ENCODE peak calls at places on chromosomes 16 and 17, in eight cellular contexts. J, I, U, W, O, V, Y and P are unnamed samples.

GRCh38 chr16:68492151-68492500 is 43.8 kb upstream of the SMPD3 start:
- DNase-seq in J (no peak), I (no peak), U (no peak), W (no peak), O (no peak), V (no peak), Y (no peak), P (no peak)

GRCh38 chr17:72853438-72854415 is 238.8 kb downstream of the SLC39A11 start:
- DNase-seq in J (no peak), I (no peak), U (no peak), W (no peak), O (no peak), V (no peak), Y (no peak), P (no peak)

GRCh38 chr16:85037050-85037410 is 9.4 kb downstream of the KIAA0513 start:
- DNase-seq in J (peak; percentile 97), I (no peak), U (peak; percentile 97), W (no peak), O (peak; percentile 12), V (peak; percentile 92), Y (peak; percentile 80), P (peak; percentile 26)

GRCh38 chr16:89721644-89722391 is 481 bp downstream of the ZNF276 start:
- DNase-seq in J (peak; percentile 46), I (peak; percentile 50), U (peak; percentile 34), W (peak; percentile 91), O (peak; percentile 90), V (no peak), Y (no peak), P (no peak)

GRCh38 chr16:26335236-26335809 is 643.6 kb downstream of the HS3ST4 start:
- DNase-seq in J (no peak), I (no peak), U (no peak), W (no peak), O (no peak), V (no peak), Y (no peak), P (no peak)

GRCh38 chr17:7132511-7133094 is 18.0 kb upstream of the ASGR2 start:
- DNase-seq in J (no peak), I (no peak), U (no peak), W (no peak), O (no peak), V (no peak), Y (no peak), P (no peak)

GRCh38 chr16:89286096-89286495 is 68.6 kb downstream of the ZNF778 start:
- DNase-seq in J (no peak), I (no peak), U (no peak), W (no peak), O (peak; percentile 30), V (no peak), Y (no peak), P (no peak)

GRCh38 chr16:75039941-75040340 is 41.1 kb downstream of the ZNRF1 start:
- DNase-seq in J (no peak), I (no peak), U (no peak), W (no peak), O (no peak), V (no peak), Y (no peak), P (no peak)

GRCh38 chr17:67718325-67718941 is 697 bp downstream of the NOL11 start:
- DNase-seq in J (peak; percentile 38), I (no peak), U (peak; percentile 49), W (no peak), O (no peak), V (no peak), Y (no peak), P (no peak)

GRCh38 chr16:88667496-88667895 is 4.6 kb upstream of the MVD start:
- DNase-seq in J (no peak), I (no peak), U (no peak), W (no peak), O (no peak), V (no peak), Y (no peak), P (no peak)

GRCh38 chr16:30760160-30760559 is 1.7 kb downstream of the CFAP119 start:
- DNase-seq in J (no peak), I (no peak), U (no peak), W (no peak), O (no peak), V (peak; percentile 61), Y (no peak), P (no peak)

GRCh38 chr16:65548470-65548869 is 426.6 kb upstream of the CDH11 start:
- DNase-seq in J (no peak), I (no peak), U (peak; percentile 13), W (no peak), O (no peak), V (no peak), Y (peak; percentile 18), P (no peak)
- TF ChIP-seq CTCF in J (peak; percentile 11), I (no peak), U (peak; percentile 9), W (no peak), O (no peak), V (no peak), Y (peak; percentile 48), P (peak; percentile 24)

GRCh38 chr16:65070831-65071230 is 51.0 kb downstream of the CDH11 start:
- DNase-seq in J (peak; percentile 100), I (peak; percentile 81), U (peak; percentile 99), W (peak; percentile 56), O (no peak), V (peak; percentile 80), Y (peak; percentile 90), P (peak; percentile 89)
- H3K4me3 ChIP-seq in J (no peak overlapping the region), I (no peak overlapping the region), U (no peak overlapping the region), W (no peak overlapping the region), O (peak overlapping the region; percentile 5), V (peak overlapping the region; percentile 31), Y (no peak overlapping the region), P (no peak overlapping the region)

GRCh38 chr17:42221886-42222745 is 27.8 kb upstream of the GHDC start:
- DNase-seq in J (peak; percentile 60), I (peak; percentile 53), U (peak; percentile 58), W (peak; percentile 69), O (no peak), V (no peak), Y (no peak), P (no peak)
- TF ChIP-seq CTCF in J (peak; percentile 81), I (peak; percentile 21), U (peak; percentile 77), W (peak; percentile 52), O (peak; percentile 45), V (peak; percentile 17), Y (peak; percentile 80), P (peak; percentile 79)

DNA sequence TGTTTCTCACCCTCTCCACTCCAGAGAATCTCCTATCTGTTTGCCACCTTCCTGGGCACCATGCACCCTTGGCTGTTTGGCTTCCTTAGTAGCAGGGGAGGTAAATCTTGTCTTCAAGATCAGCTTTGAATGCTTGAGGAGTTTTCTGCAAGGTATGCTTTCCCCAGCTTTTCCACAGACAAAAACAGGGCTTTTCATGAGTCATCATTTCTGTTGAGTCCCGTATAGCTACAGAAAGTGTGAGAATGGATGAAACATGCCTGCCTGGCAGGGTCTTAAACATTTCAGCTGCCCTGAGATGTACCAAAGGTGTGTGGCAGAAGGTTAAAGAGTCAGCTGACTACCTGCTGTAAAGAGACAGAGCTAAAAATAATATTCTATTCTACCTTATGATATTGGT is 875.2 kb upstream of the EEF2KMT start:
- DNase-seq in J (no peak), I (no peak), U (no peak), W (no peak), O (no peak), V (no peak), Y (no peak), P (no peak)
- H3K4me3 ChIP-seq in J (no peak overlapping the region), I (no peak overlapping the region), U (no peak overlapping the region), W (no peak overlapping the region), O (no peak overlapping the region), V (no peak overlapping the region), Y (no peak overlapping the region), P (no peak overlapping the region)

GRCh38 chr16:521381-522210 is 5.9 kb upstream of the CAPN15 start:
- DNase-seq in J (no peak), I (no peak), U (no peak), W (peak; percentile 78), O (no peak), V (no peak), Y (no peak), P (no peak)
- TF ChIP-seq CTCF in J (no peak), I (no peak), U (no peak), W (peak; percentile 62), O (no peak), V (no peak), Y (peak; percentile 20), P (peak; percentile 28)

DNA sequence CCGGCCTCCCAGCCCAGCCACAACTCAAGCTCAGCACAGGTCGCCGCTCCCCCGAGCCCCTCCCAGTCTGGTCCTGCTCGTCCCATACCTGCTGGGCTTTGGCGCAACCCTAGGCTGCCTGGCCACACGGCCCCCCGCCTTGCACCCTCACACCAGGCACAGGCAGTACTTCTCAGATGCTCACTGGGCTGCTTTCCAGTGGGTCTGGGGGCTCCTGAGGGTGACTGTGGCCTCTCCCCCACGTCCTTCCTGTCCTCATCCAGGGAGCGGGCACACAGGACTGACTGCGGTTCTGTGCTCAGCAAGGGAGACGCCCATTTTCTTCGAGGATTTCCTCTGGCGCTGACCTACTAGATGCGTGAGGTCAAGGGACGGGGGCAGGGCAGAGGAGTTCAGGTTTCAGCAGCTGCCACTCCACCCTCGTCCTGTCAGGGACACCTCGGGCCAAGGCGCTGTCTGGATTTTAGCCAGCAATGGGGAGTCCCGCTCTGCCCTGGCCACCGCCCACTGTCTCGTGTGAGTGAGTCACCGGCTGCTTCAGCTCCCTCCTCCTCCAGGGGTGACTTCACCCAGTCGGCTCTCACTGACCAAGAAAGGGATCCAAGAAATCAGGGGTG is 115.8 kb downstream of the NPIPB11 start:
- DNase-seq in J (peak; percentile 96), I (peak; percentile 96), U (peak; percentile 92), W (peak; percentile 97), O (peak; percentile 96), V (peak; percentile 98), Y (peak; percentile 56), P (peak; percentile 84)
- H3K4me3 ChIP-seq in J (no peak overlapping the region), I (no peak overlapping the region), U (peak overlapping the region; percentile 18), W (peak overlapping the region; percentile 53), O (peak overlapping the region; percentile 41), V (peak overlapping the region; percentile 29), Y (no peak overlapping the region), P (peak overlapping the region; percentile 7)

GRCh38 chr17:76957600-76958464 is 89.6 kb downstream of the MGAT5B start:
- DNase-seq in J (peak; percentile 5), I (no peak), U (peak; percentile 21), W (no peak), O (peak; percentile 22), V (no peak), Y (peak; percentile 3), P (no peak)
- TF ChIP-seq CTCF in J (no peak), I (no peak), U (no peak), W (no peak), O (no peak), V (no peak), Y (no peak), P (no peak)

GRCh38 chr16:56639045-56639444 is 579 bp downstream of the MT1A start:
- DNase-seq in J (no peak), I (no peak), U (no peak), W (no peak), O (no peak), V (no peak), Y (no peak), P (no peak)
- H3K4me3 ChIP-seq in J (no peak overlapping the region), I (no peak overlapping the region), U (no peak overlapping the region), W (peak overlapping the region; percentile 63), O (no peak overlapping the region), V (no peak overlapping the region), Y (no peak overlapping the region), P (no peak overlapping the region)